ENCODE peak calls at places on chromosomes 11 and 22, in eight cellular contexts. T is astrocyte; S is HL-60; W is HS-5; N is NCI-H1092 treated with DMSO at 0.1 percent for 48 hours; F is iPS DF 6.9; H is activated CD4-positive, alpha-beta T cell treated with anti-CD3 and anti-CD28 coated beads, Interleukin-2, amount 50 U/mL, for 1 hour; D is GOT3. V is an unnamed sample.

GRCh38 chr22:49961601-49962011 is 1.0 kb downstream of the PIM3 start:
- DNase-seq in T (peak), S (no peak), W (no peak), N (no peak), F (no peak), H (no peak), D (no peak), V (peak)

GRCh38 chr22:45878901-45879551 is 97.9 kb downstream of the WNT7B start:
- DNase-seq in T (no peak), S (no peak), W (no peak), N (no peak), F (no peak), H (no peak), D (no peak), V (no peak)

GRCh38 chr11:34640050-34640971 is 19.4 kb downstream of the EHF start:
- DNase-seq in T (no peak), S (no peak), W (no peak), N (no peak), F (no peak), H (no peak), D (no peak), V (no peak)

GRCh38 chr11:115944596-115944995 is 440.4 kb upstream of the CADM1 start:
- DNase-seq in T (no peak), S (no peak), W (no peak), N (no peak), F (no peak), H (no peak), D (no peak), V (no peak)

GRCh38 chr11:27672836-27673464 is 27.3 kb downstream of the BDNF start:
- DNase-seq in T (no peak), S (no peak), W (no peak), N (no peak), F (no peak), H (no peak), D (no peak), V (no peak)

GRCh38 chr22:35140879-35141745 is 75.2 kb downstream of the ISX start:
- DNase-seq in T (no peak), S (no peak), W (no peak), N (peak), F (no peak), H (no peak), D (no peak), V (peak)

GRCh38 chr22:24526191-24526590 is 28.7 kb downstream of the GUCD1 start:
- DNase-seq in T (no peak), S (no peak), W (no peak), N (no peak), F (no peak), H (no peak), D (no peak), V (no peak)

GRCh38 chr11:13972033-13972910 is 9.7 kb downstream of the SPON1 start:
- DNase-seq in T (peak), S (no peak), W (no peak), N (no peak), F (no peak), H (no peak), D (no peak), V (no peak)

GRCh38 chr11:121722431-121723256 is 269.9 kb upstream of the SORL1-AS1 start:
- DNase-seq in T (peak), S (no peak), W (peak), N (peak), F (peak), H (no peak), D (no peak), V (no peak)

GRCh38 chr11:92455221-92455790 is 230.7 kb downstream of the FAT3 start:
- DNase-seq in T (no peak), S (no peak), W (no peak), N (no peak), F (no peak), H (no peak), D (no peak), V (no peak)

GRCh38 chr11:92769125-92769524 is 200.3 kb upstream of the MTNR1B start:
- DNase-seq in T (no peak), S (no peak), W (no peak), N (no peak), F (no peak), H (no peak), D (no peak), V (peak)

GRCh38 chr11:102831128-102831708 is 12.2 kb downstream of the MMP3 start:
- DNase-seq in T (no peak), S (no peak), W (no peak), N (no peak), F (no peak), H (no peak), D (no peak), V (no peak)

GRCh38 chr22:27094633-27095308 is 437.4 kb downstream of the MIAT start:
- DNase-seq in T (peak), S (no peak), W (no peak), N (no peak), F (no peak), H (no peak), D (no peak), V (no peak)

GRCh38 chr11:114057605-114058004 is 1.9 kb upstream of the ZBTB16 start:
- DNase-seq in T (no peak), S (no peak), W (no peak), N (no peak), F (no peak), H (no peak), D (no peak), V (peak)

GRCh38 chr11:80779907-80780615 is 1339.2 kb upstream of the TENM4 start:
- DNase-seq in T (no peak), S (no peak), W (no peak), N (no peak), F (no peak), H (no peak), D (no peak), V (peak)

GRCh38 chr22:48734359-48734758 is 1093.3 kb downstream of the BRD1 start:
- DNase-seq in T (no peak), S (no peak), W (no peak), N (no peak), F (no peak), H (no peak), D (no peak), V (no peak)

GRCh38 chr11:18046116-18046777 is at the start of gene TPH1:
- DNase-seq in T (peak), S (no peak), W (no peak), N (no peak), F (no peak), H (no peak), D (no peak), V (no peak)

GRCh38 chr22:50308597-50308935 is 1.1 kb upstream of the PLXNB2 start:
- DNase-seq in T (peak), S (peak), W (no peak), N (no peak), F (no peak), H (no peak), D (no peak), V (peak)

V was measured in OCI-M1.